ENCODE peak calls at places on chromosomes 11 and 22, in seven cellular contexts. P is HCT116, D is heart right ventricle, Y is EH, V is mesenteric fat pad, K is stromal cell of bone marrow, N is cerebellar cortex. S is an unnamed sample.

GRCh38 chr11:32893947-32894827 is 1.6 kb downstream of the QSER1 start:
- DNase-seq in P (peak; percentile 88), D (no peak), Y (peak; percentile 76), V (no peak), K (peak; percentile 67), N (peak; percentile 84), S (peak; percentile 74)

GRCh38 chr11:1875093-1875785 is 16.5 kb downstream of the PRR33 start:
- DNase-seq in P (no peak), D (peak; percentile 46), Y (no peak), V (no peak), K (no peak), N (no peak), S (no peak)

GRCh38 chr11:133078591-133079179 is 453.6 kb downstream of the OPCML start:
- DNase-seq in P (no peak), D (peak; percentile 37), Y (peak; percentile 56), V (no peak), K (no peak), N (peak; percentile 63), S (peak; percentile 18)

GRCh38 chr22:20588843-20589581 is 81.6 kb downstream of the MED15 start:
- DNase-seq in P (no peak), D (no peak), Y (no peak), V (no peak), K (no peak), N (no peak), S (no peak)

GRCh38 chr11:1936072-1936780 is 10.9 kb upstream of the MRPL23 start:
- DNase-seq in P (no peak), D (no peak), Y (no peak), V (peak; percentile 88), K (no peak), N (no peak), S (no peak)

GRCh38 chr11:74449369-74449931 is 17.9 kb downstream of the KCNE3 start:
- DNase-seq in P (peak; percentile 57), D (no peak), Y (peak; percentile 84), V (no peak), K (peak; percentile 80), N (peak; percentile 93), S (peak; percentile 77)

GRCh38 chr11:71310184-71310583 is 57.8 kb upstream of the SHANK2 start:
- DNase-seq in P (no peak), D (no peak), Y (no peak), V (peak; percentile 28), K (no peak), N (no peak), S (no peak)

GRCh38 chr11:71212871-71213559 is 39.4 kb downstream of the SHANK2 start:
- DNase-seq in P (no peak), D (no peak), Y (no peak), V (no peak), K (no peak), N (no peak), S (no peak)

GRCh38 chr11:2991477-2992233 is 474 bp downstream of the NAP1L4 start:
- DNase-seq in P (no peak), D (no peak), Y (peak; percentile 56), V (peak; percentile 92), K (peak; percentile 27), N (peak; percentile 22), S (no peak)

GRCh38 chr22:23279781-23280180 is 99.5 kb downstream of the BCR start:
- DNase-seq in P (no peak), D (no peak), Y (no peak), V (no peak), K (no peak), N (no peak), S (no peak)

GRCh38 chr11:13238879-13239514 is 38.6 kb upstream of the BMAL1 start:
- DNase-seq in P (peak; percentile 57), D (peak; percentile 21), Y (peak; percentile 63), V (no peak), K (peak; percentile 22), N (peak; percentile 28), S (no peak)

GRCh38 chr22:37696657-37697539 is at the start of gene TRIOBP:
- DNase-seq in P (peak; percentile 85), D (peak; percentile 93), Y (peak; percentile 97), V (peak; percentile 95), K (peak; percentile 89), N (peak; percentile 96), S (peak; percentile 82)

GRCh38 chr11:75499423-75500305 is 26.1 kb downstream of the GDPD5 start:
- DNase-seq in P (no peak), D (no peak), Y (peak; percentile 99), V (no peak), K (peak; percentile 95), N (no peak), S (peak; percentile 92)

GRCh38 chr11:117094776-117095175 is 3.5 kb downstream of the SIK3 start:
- DNase-seq in P (no peak), D (no peak), Y (peak; percentile 20), V (no peak), K (no peak), N (peak; percentile 70), S (peak; percentile 38)

GRCh38 chr11:103920449-103920848 is 116.0 kb upstream of the DDI1 start:
- DNase-seq in P (no peak), D (no peak), Y (peak; percentile 23), V (no peak), K (no peak), N (no peak), S (no peak)